ENCODE peak calls at places on chromosomes 7 and 10, in nine cellular contexts. One of them, this sample, is unnamed.

GRCh38 chr10:122126763-122127659 is 138.0 kb downstream of the TACC2 start:
- DNase-seq in ecto neural progenitor cell: no peak
- DNase-seq in HEK293T: no peak
- DNase-seq in NCI-H1436: no peak
- DNase-seq in activated naive CD4-positive, alpha-beta T cell: no peak
- DNase-seq in hypothalamus: no peak
- DNase-seq in ascending aorta: peak
- DNase-seq in IMR-90: peak
- DNase-seq in NCI-H82: peak
- DNase-seq in this sample: no peak

GRCh38 chr10:133358920-133359300 is 1.1 kb upstream of the FUOM start:
- DNase-seq in NCI-H1436: no peak
- DNase-seq in NCI-H82: no peak
- DNase-seq in HEK293T: no peak
- DNase-seq in hypothalamus: no peak
- DNase-seq in activated naive CD4-positive, alpha-beta T cell: no peak
- DNase-seq in IMR-90: no peak
- DNase-seq in ascending aorta: no peak
- DNase-seq in ecto neural progenitor cell: no peak
- DNase-seq in this sample: no peak

GRCh38 chr7:93156884-93157283 is 8.7 kb upstream of the SAMD9L start:
- DNase-seq in HEK293T: no peak
- DNase-seq in NCI-H82: no peak
- DNase-seq in activated naive CD4-positive, alpha-beta T cell: no peak
- DNase-seq in ecto neural progenitor cell: no peak
- DNase-seq in hypothalamus: no peak
- DNase-seq in ascending aorta: no peak
- DNase-seq in IMR-90: peak
- DNase-seq in NCI-H1436: no peak
- DNase-seq in this sample: no peak

GRCh38 chr10:76329891-76330575 is 898.6 kb downstream of the LRMDA start:
- DNase-seq in HEK293T: no peak
- DNase-seq in IMR-90: peak
- DNase-seq in NCI-H82: no peak
- DNase-seq in hypothalamus: no peak
- DNase-seq in activated naive CD4-positive, alpha-beta T cell: no peak
- DNase-seq in NCI-H1436: no peak
- DNase-seq in ascending aorta: no peak
- DNase-seq in ecto neural progenitor cell: no peak
- DNase-seq in this sample: no peak

GRCh38 chr7:35570926-35571325 is 124.0 kb downstream of the HERPUD2 start:
- DNase-seq in ecto neural progenitor cell: no peak
- DNase-seq in NCI-H82: no peak
- DNase-seq in NCI-H1436: no peak
- DNase-seq in ascending aorta: no peak
- DNase-seq in hypothalamus: no peak
- DNase-seq in IMR-90: no peak
- DNase-seq in activated naive CD4-positive, alpha-beta T cell: no peak
- DNase-seq in HEK293T: no peak
- DNase-seq in this sample: no peak

GRCh38 chr7:13908667-13909382 is 80.6 kb downstream of the ETV1 start:
- DNase-seq in HEK293T: no peak
- DNase-seq in NCI-H1436: peak
- DNase-seq in IMR-90: no peak
- DNase-seq in ecto neural progenitor cell: no peak
- DNase-seq in NCI-H82: peak
- DNase-seq in hypothalamus: no peak
- DNase-seq in activated naive CD4-positive, alpha-beta T cell: no peak
- DNase-seq in ascending aorta: no peak
- DNase-seq in this sample: no peak

GRCh38 chr10:50279489-50279888 is 28.2 kb upstream of the ASAH2 start:
- DNase-seq in ecto neural progenitor cell: peak
- DNase-seq in IMR-90: no peak
- DNase-seq in HEK293T: no peak
- DNase-seq in NCI-H1436: no peak
- DNase-seq in ascending aorta: no peak
- DNase-seq in activated naive CD4-positive, alpha-beta T cell: no peak
- DNase-seq in NCI-H82: peak
- DNase-seq in hypothalamus: no peak
- DNase-seq in this sample: no peak

GRCh38 chr10:101623528-101623927 is 35.4 kb downstream of the DPCD start:
- DNase-seq in HEK293T: no peak
- DNase-seq in ascending aorta: no peak
- DNase-seq in NCI-H82: no peak
- DNase-seq in NCI-H1436: no peak
- DNase-seq in ecto neural progenitor cell: no peak
- DNase-seq in activated naive CD4-positive, alpha-beta T cell: no peak
- DNase-seq in IMR-90: no peak
- DNase-seq in hypothalamus: no peak
- DNase-seq in this sample: no peak

GRCh38 chr7:150388709-150389531 is 9.8 kb downstream of the ZNF775 start:
- DNase-seq in NCI-H82: peak
- DNase-seq in NCI-H1436: no peak
- DNase-seq in ascending aorta: peak
- DNase-seq in IMR-90: peak
- DNase-seq in activated naive CD4-positive, alpha-beta T cell: no peak
- DNase-seq in HEK293T: no peak
- DNase-seq in hypothalamus: peak
- DNase-seq in ecto neural progenitor cell: no peak
- DNase-seq in this sample: peak

GRCh38 chr10:8404721-8405120 is 350.2 kb downstream of the GATA3 start:
- DNase-seq in hypothalamus: no peak
- DNase-seq in HEK293T: no peak
- DNase-seq in NCI-H1436: no peak
- DNase-seq in ascending aorta: no peak
- DNase-seq in ecto neural progenitor cell: no peak
- DNase-seq in activated naive CD4-positive, alpha-beta T cell: no peak
- DNase-seq in IMR-90: no peak
- DNase-seq in NCI-H82: no peak
- DNase-seq in this sample: no peak

GRCh38 chr10:972763-973162 is 15.5 kb upstream of the GTPBP4 start:
- DNase-seq in HEK293T: no peak
- DNase-seq in IMR-90: no peak
- DNase-seq in ecto neural progenitor cell: no peak
- DNase-seq in hypothalamus: no peak
- DNase-seq in NCI-H1436: no peak
- DNase-seq in activated naive CD4-positive, alpha-beta T cell: no peak
- DNase-seq in ascending aorta: no peak
- DNase-seq in NCI-H82: no peak
- DNase-seq in this sample: no peak

This sample was measured in testis.